ENCODE peak calls at places on chromosomes 2 and 18, in six cellular contexts. One of them, this sample, is unnamed.

GRCh38 chr18:36212301-36212977 is 25.1 kb downstream of the MOCOS start:
- DNase-seq in AG10803: peak; percentile 3
- DNase-seq in GM10248: no peak
- DNase-seq in left lung: no peak
- DNase-seq in gastrocnemius medialis: no peak
- DNase-seq in bronchial epithelial cell: no peak
- DNase-seq in this sample: no peak

GRCh38 chr2:58702302-58702696 is 461.2 kb upstream of the FANCL start:
- DNase-seq in AG10803: no peak
- DNase-seq in GM10248: no peak
- DNase-seq in left lung: no peak
- DNase-seq in gastrocnemius medialis: no peak
- DNase-seq in bronchial epithelial cell: peak; percentile 52
- DNase-seq in this sample: no peak

GRCh38 chr2:14220101-14220500 is 412.4 kb upstream of the LRATD1 start:
- DNase-seq in AG10803: peak; percentile 1
- DNase-seq in GM10248: no peak
- DNase-seq in left lung: no peak
- DNase-seq in gastrocnemius medialis: no peak
- DNase-seq in bronchial epithelial cell: peak; percentile 64
- DNase-seq in this sample: no peak

GRCh38 chr2:172702451-172702850 is 33.2 kb upstream of the RAPGEF4 start:
- DNase-seq in AG10803: no peak
- DNase-seq in GM10248: no peak
- DNase-seq in left lung: no peak
- DNase-seq in gastrocnemius medialis: no peak
- DNase-seq in bronchial epithelial cell: no peak
- DNase-seq in this sample: no peak

GRCh38 chr2:191612496-191612895 is 65.4 kb upstream of the NABP1 start:
- DNase-seq in AG10803: peak; percentile 98
- DNase-seq in GM10248: no peak
- DNase-seq in left lung: no peak
- DNase-seq in gastrocnemius medialis: no peak
- DNase-seq in bronchial epithelial cell: peak; percentile 97
- DNase-seq in this sample: no peak

GRCh38 chr18:65439184-65439583 is 311.6 kb upstream of the CDH7 start:
- DNase-seq in AG10803: no peak
- DNase-seq in GM10248: no peak
- DNase-seq in left lung: no peak
- DNase-seq in gastrocnemius medialis: no peak
- DNase-seq in bronchial epithelial cell: no peak
- DNase-seq in this sample: no peak

GRCh38 chr2:228846161-228846560 is 424.9 kb downstream of the PID1 start:
- DNase-seq in AG10803: no peak
- DNase-seq in GM10248: no peak
- DNase-seq in left lung: no peak
- DNase-seq in gastrocnemius medialis: no peak
- DNase-seq in bronchial epithelial cell: no peak
- DNase-seq in this sample: no peak

GRCh38 chr2:216516730-216517350 is 18.2 kb downstream of the RPL37A start:
- DNase-seq in AG10803: peak; percentile 54
- DNase-seq in GM10248: peak; percentile 46
- DNase-seq in left lung: no peak
- DNase-seq in gastrocnemius medialis: no peak
- DNase-seq in bronchial epithelial cell: peak; percentile 62
- DNase-seq in this sample: no peak

GRCh38 chr2:61275575-61276184 is 113.7 kb downstream of the C2orf74 start:
- DNase-seq in AG10803: no peak
- DNase-seq in GM10248: no peak
- DNase-seq in left lung: no peak
- DNase-seq in gastrocnemius medialis: no peak
- DNase-seq in bronchial epithelial cell: peak; percentile 56
- DNase-seq in this sample: no peak

GRCh38 chr18:22302152-22302551 is 115.6 kb downstream of the CTAGE1 start:
- DNase-seq in AG10803: no peak
- DNase-seq in GM10248: no peak
- DNase-seq in left lung: no peak
- DNase-seq in gastrocnemius medialis: no peak
- DNase-seq in bronchial epithelial cell: no peak
- DNase-seq in this sample: no peak

GRCh38 chr18:49875783-49876182 is 62.5 kb upstream of the ACAA2 start:
- DNase-seq in AG10803: no peak
- DNase-seq in GM10248: no peak
- DNase-seq in left lung: no peak
- DNase-seq in gastrocnemius medialis: no peak
- DNase-seq in bronchial epithelial cell: no peak
- DNase-seq in this sample: no peak

GRCh38 chr2:216839626-216840132 is 20.2 kb downstream of the TNP1 start:
- DNase-seq in AG10803: no peak
- DNase-seq in GM10248: no peak
- DNase-seq in left lung: no peak
- DNase-seq in gastrocnemius medialis: no peak
- DNase-seq in bronchial epithelial cell: no peak
- DNase-seq in this sample: no peak

GRCh38 chr2:77428946-77429345 is 93.2 kb downstream of the LRRTM4 start:
- DNase-seq in AG10803: no peak
- DNase-seq in GM10248: no peak
- DNase-seq in left lung: no peak
- DNase-seq in gastrocnemius medialis: no peak
- DNase-seq in bronchial epithelial cell: no peak
- DNase-seq in this sample: no peak

GRCh38 chr2:177881001-177881748 is 191.4 kb downstream of the PDE11A start:
- DNase-seq in AG10803: peak; percentile 18
- DNase-seq in GM10248: no peak
- DNase-seq in left lung: no peak
- DNase-seq in gastrocnemius medialis: no peak
- DNase-seq in bronchial epithelial cell: no peak
- DNase-seq in this sample: no peak

GRCh38 chr18:76983613-76984051 is 149.0 kb downstream of the MBP start:
- DNase-seq in AG10803: no peak
- DNase-seq in GM10248: no peak
- DNase-seq in left lung: peak; percentile 58
- DNase-seq in gastrocnemius medialis: no peak
- DNase-seq in bronchial epithelial cell: no peak
- DNase-seq in this sample: no peak

GRCh38 chr2:239963646-239964205 is 61.4 kb downstream of the NDUFA10 start:
- DNase-seq in AG10803: no peak
- DNase-seq in GM10248: no peak
- DNase-seq in left lung: peak; percentile 48
- DNase-seq in gastrocnemius medialis: no peak
- DNase-seq in bronchial epithelial cell: no peak
- DNase-seq in this sample: no peak

GRCh38 chr18:21740724-21741510 is at the start of gene MIB1:
- DNase-seq in AG10803: no peak
- DNase-seq in GM10248: peak; percentile 71
- DNase-seq in left lung: peak; percentile 90
- DNase-seq in gastrocnemius medialis: no peak
- DNase-seq in bronchial epithelial cell: no peak
- DNase-seq in this sample: peak; percentile 99

GRCh38 chr18:79208882-79209281 is 139.7 kb downstream of the ATP9B start:
- DNase-seq in AG10803: no peak
- DNase-seq in GM10248: no peak
- DNase-seq in left lung: no peak
- DNase-seq in gastrocnemius medialis: peak; percentile 22
- DNase-seq in bronchial epithelial cell: no peak
- DNase-seq in this sample: no peak

GRCh38 chr2:101197814-101198213 is 46.6 kb upstream of the TBC1D8 start:
- DNase-seq in AG10803: no peak
- DNase-seq in GM10248: no peak
- DNase-seq in left lung: no peak
- DNase-seq in gastrocnemius medialis: no peak
- DNase-seq in bronchial epithelial cell: no peak
- DNase-seq in this sample: no peak

GRCh38 chr2:97958184-97958583 is 37.6 kb downstream of the TMEM131 start:
- DNase-seq in AG10803: no peak
- DNase-seq in GM10248: no peak
- DNase-seq in left lung: no peak
- DNase-seq in gastrocnemius medialis: no peak
- DNase-seq in bronchial epithelial cell: no peak
- DNase-seq in this sample: no peak

GRCh38 chr2:51232026-51232425 is 200.1 kb upstream of the NRXN1 start:
- DNase-seq in AG10803: no peak
- DNase-seq in GM10248: no peak
- DNase-seq in left lung: no peak
- DNase-seq in gastrocnemius medialis: no peak
- DNase-seq in bronchial epithelial cell: no peak
- DNase-seq in this sample: no peak

GRCh38 chr18:77208969-77209368 is 40.7 kb upstream of the GALR1 start:
- DNase-seq in AG10803: peak; percentile 12
- DNase-seq in GM10248: peak; percentile 71
- DNase-seq in left lung: no peak
- DNase-seq in gastrocnemius medialis: no peak
- DNase-seq in bronchial epithelial cell: no peak
- DNase-seq in this sample: no peak

GRCh38 chr18:42038936-42039335 is 83.9 kb downstream of the PIK3C3 start:
- DNase-seq in AG10803: peak; percentile 99
- DNase-seq in GM10248: no peak
- DNase-seq in left lung: no peak
- DNase-seq in gastrocnemius medialis: no peak
- DNase-seq in bronchial epithelial cell: peak; percentile 29
- DNase-seq in this sample: no peak
- TF ChIP-seq CTCF in AG10803: no peak
- TF ChIP-seq CTCF in GM10248: no peak
- TF ChIP-seq CTCF in left lung: no peak
- TF ChIP-seq CTCF in gastrocnemius medialis: no peak
- TF ChIP-seq CTCF in bronchial epithelial cell: no peak
- TF ChIP-seq CTCF in this sample: no peak

GRCh38 chr2:181176540-181176939 is 196.1 kb downstream of the UBE2E3 start:
- DNase-seq in AG10803: peak; percentile 33
- DNase-seq in GM10248: no peak
- DNase-seq in left lung: no peak
- DNase-seq in gastrocnemius medialis: no peak
- DNase-seq in bronchial epithelial cell: peak; percentile 15
- DNase-seq in this sample: no peak

GRCh38 chr2:181177376-181177775 is 197.0 kb downstream of the UBE2E3 start:
- DNase-seq in AG10803: peak; percentile 26
- DNase-seq in GM10248: no peak
- DNase-seq in left lung: no peak
- DNase-seq in gastrocnemius medialis: no peak
- DNase-seq in bronchial epithelial cell: no peak
- DNase-seq in this sample: no peak

GRCh38 chr2:181174880-181175590 is 194.6 kb downstream of the UBE2E3 start:
- DNase-seq in AG10803: peak; percentile 66
- DNase-seq in GM10248: no peak
- DNase-seq in left lung: no peak
- DNase-seq in gastrocnemius medialis: no peak
- DNase-seq in bronchial epithelial cell: peak; percentile 47
- DNase-seq in this sample: no peak

GRCh38 chr2:181178130-181178529 is 197.7 kb downstream of the UBE2E3 start:
- DNase-seq in AG10803: no peak
- DNase-seq in GM10248: no peak
- DNase-seq in left lung: no peak
- DNase-seq in gastrocnemius medialis: no peak
- DNase-seq in bronchial epithelial cell: no peak
- DNase-seq in this sample: no peak

DNA sequence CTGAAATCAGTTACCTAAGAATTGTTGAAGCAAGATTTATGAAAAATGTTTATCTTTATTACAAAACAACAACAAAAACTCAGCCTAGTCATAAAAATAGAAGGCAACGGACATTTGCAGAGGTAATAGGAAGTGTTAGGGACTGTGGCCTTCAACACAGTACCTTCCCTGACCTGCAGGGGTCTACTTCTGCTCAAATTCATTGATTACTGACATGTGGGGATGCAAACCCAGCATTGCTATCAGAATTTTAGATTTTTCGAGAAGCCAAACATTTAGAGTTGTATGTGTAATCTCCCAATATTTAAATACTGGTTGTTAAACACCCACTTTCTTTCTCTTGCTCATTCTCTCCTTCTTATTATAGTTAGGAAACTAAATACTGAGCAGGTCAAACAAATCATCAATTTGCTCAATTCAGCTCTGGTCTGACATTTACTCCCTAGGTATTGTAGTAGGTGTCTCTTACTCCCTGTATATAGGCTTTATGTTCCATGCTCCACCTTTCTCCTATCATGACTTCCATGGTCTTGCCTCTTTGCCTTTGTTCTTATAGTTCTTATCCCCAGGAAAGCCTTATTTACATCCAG is 198.5 kb downstream of the UBE2E3 start:
- DNase-seq in AG10803: no peak
- DNase-seq in GM10248: no peak
- DNase-seq in left lung: no peak
- DNase-seq in gastrocnemius medialis: no peak
- DNase-seq in bronchial epithelial cell: no peak
- DNase-seq in this sample: no peak
- TF ChIP-seq CTCF in AG10803: peak; percentile 34
- TF ChIP-seq CTCF in GM10248: peak; percentile 27
- TF ChIP-seq CTCF in left lung: peak; percentile 46
- TF ChIP-seq CTCF in gastrocnemius medialis: no peak
- TF ChIP-seq CTCF in bronchial epithelial cell: peak; percentile 34
- TF ChIP-seq CTCF in this sample: peak; percentile 56

DNA sequence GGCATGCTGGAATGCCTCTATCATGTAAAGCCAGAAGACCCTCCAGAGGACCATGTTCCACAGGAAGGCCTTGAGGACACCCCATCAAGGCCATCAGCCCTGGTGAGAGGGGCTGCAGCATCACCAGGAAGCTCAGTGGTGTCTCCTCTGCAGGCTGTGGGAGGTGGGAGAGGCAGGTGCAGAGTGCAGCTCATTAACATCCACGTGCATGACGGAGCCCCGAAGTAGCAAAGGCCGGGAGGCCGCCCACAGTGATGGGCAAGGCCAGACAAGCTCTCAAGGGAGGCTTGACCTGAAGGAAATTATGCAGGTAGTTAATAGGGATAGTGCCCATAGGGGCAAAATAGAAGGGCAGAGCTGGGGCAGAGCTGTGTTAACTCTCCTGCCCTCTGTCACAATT is 30.3 kb upstream of the SMCHD1 start:
- DNase-seq in AG10803: no peak
- DNase-seq in GM10248: no peak
- DNase-seq in left lung: no peak
- DNase-seq in gastrocnemius medialis: no peak
- DNase-seq in bronchial epithelial cell: no peak
- DNase-seq in this sample: no peak
- TF ChIP-seq CTCF in AG10803: no peak
- TF ChIP-seq CTCF in GM10248: no peak
- TF ChIP-seq CTCF in left lung: no peak
- TF ChIP-seq CTCF in gastrocnemius medialis: no peak
- TF ChIP-seq CTCF in bronchial epithelial cell: no peak
- TF ChIP-seq CTCF in this sample: no peak

GRCh38 chr2:207502799-207503198 is 27.0 kb upstream of the CREB1 start:
- DNase-seq in AG10803: no peak
- DNase-seq in GM10248: peak; percentile 28
- DNase-seq in left lung: no peak
- DNase-seq in gastrocnemius medialis: no peak
- DNase-seq in bronchial epithelial cell: no peak
- DNase-seq in this sample: no peak

GRCh38 chr2:207502199-207502598 is 27.6 kb upstream of the CREB1 start:
- DNase-seq in AG10803: no peak
- DNase-seq in GM10248: no peak
- DNase-seq in left lung: no peak
- DNase-seq in gastrocnemius medialis: no peak
- DNase-seq in bronchial epithelial cell: no peak
- DNase-seq in this sample: no peak

GRCh38 chr2:207499114-207499513 is 30.6 kb upstream of the CREB1 start:
- DNase-seq in AG10803: no peak
- DNase-seq in GM10248: no peak
- DNase-seq in left lung: no peak
- DNase-seq in gastrocnemius medialis: no peak
- DNase-seq in bronchial epithelial cell: no peak
- DNase-seq in this sample: no peak

GRCh38 chr2:207501797-207502196 is 28.0 kb upstream of the CREB1 start:
- DNase-seq in AG10803: no peak
- DNase-seq in GM10248: no peak
- DNase-seq in left lung: no peak
- DNase-seq in gastrocnemius medialis: no peak
- DNase-seq in bronchial epithelial cell: no peak
- DNase-seq in this sample: no peak

GRCh38 chr2:207498427-207498826 is 31.3 kb upstream of the CREB1 start:
- DNase-seq in AG10803: no peak
- DNase-seq in GM10248: no peak
- DNase-seq in left lung: no peak
- DNase-seq in gastrocnemius medialis: no peak
- DNase-seq in bronchial epithelial cell: no peak
- DNase-seq in this sample: no peak
- TF ChIP-seq CTCF in AG10803: no peak
- TF ChIP-seq CTCF in GM10248: no peak
- TF ChIP-seq CTCF in left lung: no peak
- TF ChIP-seq CTCF in gastrocnemius medialis: no peak
- TF ChIP-seq CTCF in bronchial epithelial cell: no peak
- TF ChIP-seq CTCF in this sample: no peak